ENCODE peak calls at places on chromosomes 12 and 14, in ten cellular contexts. One of them, this sample, is unnamed.
A peak's percentile ranks its signal among the peaks of the same experiment; 100 is the strongest.

GRCh38 chr12:56631790-56632700 is 1.9 kb upstream of the BAZ2A start:
- DNase-seq in astrocyte of the spinal cord: peak; percentile 17
- DNase-seq in suprapubic skin: peak; percentile 86
- DNase-seq in mucosa of descending colon: peak; percentile 91
- DNase-seq in WERI-Rb-1: peak; percentile 82
- DNase-seq in AG10803: no peak
- DNase-seq in PC-3: peak; percentile 60
- DNase-seq in HFF-Myc: no peak
- DNase-seq in tibial nerve: peak; percentile 48
- DNase-seq in brain microvascular endothelial cell: peak; percentile 18
- DNase-seq in this sample: peak; percentile 85

GRCh38 chr12:125685885-125686284 is 620.6 kb downstream of the AACS start:
- DNase-seq in astrocyte of the spinal cord: no peak
- DNase-seq in suprapubic skin: no peak
- DNase-seq in mucosa of descending colon: no peak
- DNase-seq in WERI-Rb-1: no peak
- DNase-seq in AG10803: no peak
- DNase-seq in PC-3: no peak
- DNase-seq in HFF-Myc: no peak
- DNase-seq in tibial nerve: no peak
- DNase-seq in brain microvascular endothelial cell: no peak
- DNase-seq in this sample: no peak

GRCh38 chr12:84727964-84728363 is 184.6 kb downstream of the SLC6A15 start:
- DNase-seq in astrocyte of the spinal cord: peak; percentile 10
- DNase-seq in suprapubic skin: no peak
- DNase-seq in mucosa of descending colon: no peak
- DNase-seq in WERI-Rb-1: no peak
- DNase-seq in AG10803: no peak
- DNase-seq in PC-3: peak; percentile 34
- DNase-seq in HFF-Myc: no peak
- DNase-seq in tibial nerve: no peak
- DNase-seq in brain microvascular endothelial cell: peak; percentile 14
- DNase-seq in this sample: no peak

GRCh38 chr14:102096569-102097188 is 9.8 kb upstream of the HSP90AA1 start:
- DNase-seq in astrocyte of the spinal cord: peak; percentile 68
- DNase-seq in suprapubic skin: peak; percentile 93
- DNase-seq in mucosa of descending colon: peak; percentile 75
- DNase-seq in WERI-Rb-1: peak; percentile 81
- DNase-seq in AG10803: peak; percentile 71
- DNase-seq in PC-3: peak; percentile 85
- DNase-seq in HFF-Myc: peak; percentile 56
- DNase-seq in tibial nerve: peak; percentile 85
- DNase-seq in brain microvascular endothelial cell: peak; percentile 70
- DNase-seq in this sample: peak; percentile 94

GRCh38 chr12:42538203-42538602 is 51.3 kb downstream of the PRICKLE1 start:
- DNase-seq in astrocyte of the spinal cord: no peak
- DNase-seq in suprapubic skin: no peak
- DNase-seq in mucosa of descending colon: no peak
- DNase-seq in WERI-Rb-1: no peak
- DNase-seq in AG10803: no peak
- DNase-seq in PC-3: no peak
- DNase-seq in HFF-Myc: no peak
- DNase-seq in tibial nerve: no peak
- DNase-seq in brain microvascular endothelial cell: no peak
- DNase-seq in this sample: no peak

GRCh38 chr12:68038650-68039049 is 49.4 kb downstream of the IFNG-AS1 start:
- DNase-seq in astrocyte of the spinal cord: no peak
- DNase-seq in suprapubic skin: no peak
- DNase-seq in mucosa of descending colon: no peak
- DNase-seq in WERI-Rb-1: no peak
- DNase-seq in AG10803: no peak
- DNase-seq in PC-3: no peak
- DNase-seq in HFF-Myc: no peak
- DNase-seq in tibial nerve: no peak
- DNase-seq in brain microvascular endothelial cell: no peak
- DNase-seq in this sample: no peak

GRCh38 chr12:11840350-11840749 is 190.9 kb downstream of the ETV6 start:
- DNase-seq in astrocyte of the spinal cord: no peak
- DNase-seq in suprapubic skin: no peak
- DNase-seq in mucosa of descending colon: no peak
- DNase-seq in WERI-Rb-1: no peak
- DNase-seq in AG10803: no peak
- DNase-seq in PC-3: no peak
- DNase-seq in HFF-Myc: no peak
- DNase-seq in tibial nerve: no peak
- DNase-seq in brain microvascular endothelial cell: no peak
- DNase-seq in this sample: no peak

GRCh38 chr12:28963554-28963953 is 185.5 kb upstream of the FAR2 start:
- DNase-seq in astrocyte of the spinal cord: peak; percentile 34
- DNase-seq in suprapubic skin: no peak
- DNase-seq in mucosa of descending colon: no peak
- DNase-seq in WERI-Rb-1: no peak
- DNase-seq in AG10803: peak; percentile 53
- DNase-seq in PC-3: peak; percentile 95
- DNase-seq in HFF-Myc: no peak
- DNase-seq in tibial nerve: no peak
- DNase-seq in brain microvascular endothelial cell: no peak
- DNase-seq in this sample: no peak

GRCh38 chr14:90536092-90536491 is 139.3 kb downstream of the CALM1 start:
- DNase-seq in astrocyte of the spinal cord: no peak
- DNase-seq in suprapubic skin: no peak
- DNase-seq in mucosa of descending colon: peak; percentile 41
- DNase-seq in WERI-Rb-1: peak; percentile 57
- DNase-seq in AG10803: no peak
- DNase-seq in PC-3: no peak
- DNase-seq in HFF-Myc: no peak
- DNase-seq in tibial nerve: no peak
- DNase-seq in brain microvascular endothelial cell: no peak
- DNase-seq in this sample: no peak

GRCh38 chr14:54814076-54814475 is 88.5 kb downstream of the GCH1 start:
- DNase-seq in astrocyte of the spinal cord: no peak
- DNase-seq in suprapubic skin: no peak
- DNase-seq in mucosa of descending colon: no peak
- DNase-seq in WERI-Rb-1: peak; percentile 54
- DNase-seq in AG10803: no peak
- DNase-seq in PC-3: peak; percentile 53
- DNase-seq in HFF-Myc: no peak
- DNase-seq in tibial nerve: no peak
- DNase-seq in brain microvascular endothelial cell: no peak
- DNase-seq in this sample: no peak

GRCh38 chr12:22271036-22271435 is 63.5 kb downstream of the ST8SIA1 start:
- DNase-seq in astrocyte of the spinal cord: peak; percentile 93
- DNase-seq in suprapubic skin: no peak
- DNase-seq in mucosa of descending colon: no peak
- DNase-seq in WERI-Rb-1: no peak
- DNase-seq in AG10803: peak; percentile 95
- DNase-seq in PC-3: peak; percentile 44
- DNase-seq in HFF-Myc: peak; percentile 36
- DNase-seq in tibial nerve: no peak
- DNase-seq in brain microvascular endothelial cell: peak; percentile 63
- DNase-seq in this sample: no peak

GRCh38 chr12:76878045-76878898 is 547 bp downstream of the CSRP2 start:
- DNase-seq in astrocyte of the spinal cord: peak; percentile 30
- DNase-seq in suprapubic skin: no peak
- DNase-seq in mucosa of descending colon: no peak
- DNase-seq in WERI-Rb-1: peak; percentile 57
- DNase-seq in AG10803: no peak
- DNase-seq in PC-3: peak; percentile 30
- DNase-seq in HFF-Myc: no peak
- DNase-seq in tibial nerve: no peak
- DNase-seq in brain microvascular endothelial cell: no peak
- DNase-seq in this sample: no peak

GRCh38 chr14:20811994-20812393 is 9.3 kb upstream of the RNASE1 start:
- DNase-seq in astrocyte of the spinal cord: no peak
- DNase-seq in suprapubic skin: no peak
- DNase-seq in mucosa of descending colon: no peak
- DNase-seq in WERI-Rb-1: no peak
- DNase-seq in AG10803: no peak
- DNase-seq in PC-3: no peak
- DNase-seq in HFF-Myc: no peak
- DNase-seq in tibial nerve: no peak
- DNase-seq in brain microvascular endothelial cell: no peak
- DNase-seq in this sample: no peak

GRCh38 chr14:104673481-104673880 is 15.9 kb upstream of the INF2 start:
- DNase-seq in astrocyte of the spinal cord: no peak
- DNase-seq in suprapubic skin: no peak
- DNase-seq in mucosa of descending colon: no peak
- DNase-seq in WERI-Rb-1: no peak
- DNase-seq in AG10803: no peak
- DNase-seq in PC-3: no peak
- DNase-seq in HFF-Myc: no peak
- DNase-seq in tibial nerve: no peak
- DNase-seq in brain microvascular endothelial cell: no peak
- DNase-seq in this sample: peak; percentile 41

GRCh38 chr12:28782812-28783211 is 366.3 kb upstream of the FAR2 start:
- DNase-seq in astrocyte of the spinal cord: no peak
- DNase-seq in suprapubic skin: no peak
- DNase-seq in mucosa of descending colon: no peak
- DNase-seq in WERI-Rb-1: no peak
- DNase-seq in AG10803: no peak
- DNase-seq in PC-3: no peak
- DNase-seq in HFF-Myc: no peak
- DNase-seq in tibial nerve: no peak
- DNase-seq in brain microvascular endothelial cell: no peak
- DNase-seq in this sample: no peak

GRCh38 chr12:28993720-28994119 is 155.4 kb upstream of the FAR2 start:
- DNase-seq in astrocyte of the spinal cord: no peak
- DNase-seq in suprapubic skin: no peak
- DNase-seq in mucosa of descending colon: no peak
- DNase-seq in WERI-Rb-1: no peak
- DNase-seq in AG10803: no peak
- DNase-seq in PC-3: no peak
- DNase-seq in HFF-Myc: no peak
- DNase-seq in tibial nerve: no peak
- DNase-seq in brain microvascular endothelial cell: no peak
- DNase-seq in this sample: no peak

GRCh38 chr12:51798507-51798906 is 50.0 kb downstream of the FIGNL2 start:
- DNase-seq in astrocyte of the spinal cord: no peak
- DNase-seq in suprapubic skin: no peak
- DNase-seq in mucosa of descending colon: no peak
- DNase-seq in WERI-Rb-1: no peak
- DNase-seq in AG10803: peak; percentile 15
- DNase-seq in PC-3: peak; percentile 30
- DNase-seq in HFF-Myc: no peak
- DNase-seq in tibial nerve: no peak
- DNase-seq in brain microvascular endothelial cell: no peak
- DNase-seq in this sample: no peak

GRCh38 chr14:95327558-95328374 is 8.1 kb upstream of the CLMN start:
- DNase-seq in astrocyte of the spinal cord: no peak
- DNase-seq in suprapubic skin: no peak
- DNase-seq in mucosa of descending colon: no peak
- DNase-seq in WERI-Rb-1: no peak
- DNase-seq in AG10803: no peak
- DNase-seq in PC-3: no peak
- DNase-seq in HFF-Myc: no peak
- DNase-seq in tibial nerve: no peak
- DNase-seq in brain microvascular endothelial cell: no peak
- DNase-seq in this sample: peak; percentile 64
- H3K4me3 ChIP-seq in astrocyte of the spinal cord: no peak overlapping the region
- H3K4me3 ChIP-seq in suprapubic skin: no peak overlapping the region
- H3K4me3 ChIP-seq in mucosa of descending colon: no peak overlapping the region
- H3K4me3 ChIP-seq in WERI-Rb-1: no peak overlapping the region
- H3K4me3 ChIP-seq in AG10803: no peak overlapping the region
- H3K4me3 ChIP-seq in PC-3: no peak overlapping the region
- H3K4me3 ChIP-seq in HFF-Myc: no peak overlapping the region
- H3K4me3 ChIP-seq in tibial nerve: no peak overlapping the region
- H3K4me3 ChIP-seq in brain microvascular endothelial cell: no peak overlapping the region
- H3K4me3 ChIP-seq in this sample: no peak overlapping the region

GRCh38 chr12:53997324-53998173 is 2.4 kb upstream of the HOXC9 start:
- DNase-seq in astrocyte of the spinal cord: no peak
- DNase-seq in suprapubic skin: no peak
- DNase-seq in mucosa of descending colon: peak; percentile 22
- DNase-seq in WERI-Rb-1: peak; percentile 83
- DNase-seq in AG10803: peak; percentile 17
- DNase-seq in PC-3: no peak
- DNase-seq in HFF-Myc: no peak
- DNase-seq in tibial nerve: no peak
- DNase-seq in brain microvascular endothelial cell: no peak
- DNase-seq in this sample: no peak
- H3K4me3 ChIP-seq in astrocyte of the spinal cord: no peak overlapping the region
- H3K4me3 ChIP-seq in suprapubic skin: peak overlapping the region; percentile 67
- H3K4me3 ChIP-seq in mucosa of descending colon: no peak overlapping the region
- H3K4me3 ChIP-seq in WERI-Rb-1: peak overlapping the region; percentile 86
- H3K4me3 ChIP-seq in AG10803: peak overlapping the region; percentile 98
- H3K4me3 ChIP-seq in PC-3: peak overlapping the region; percentile 43
- H3K4me3 ChIP-seq in HFF-Myc: no peak overlapping the region
- H3K4me3 ChIP-seq in tibial nerve: peak overlapping the region; percentile 1
- H3K4me3 ChIP-seq in brain microvascular endothelial cell: no peak overlapping the region
- H3K4me3 ChIP-seq in this sample: peak overlapping the region; percentile 20

GRCh38 chr14:100065942-100066574 is 836 bp downstream of the EVL start:
- DNase-seq in astrocyte of the spinal cord: no peak
- DNase-seq in suprapubic skin: no peak
- DNase-seq in mucosa of descending colon: peak; percentile 70
- DNase-seq in WERI-Rb-1: no peak
- DNase-seq in AG10803: no peak
- DNase-seq in PC-3: no peak
- DNase-seq in HFF-Myc: no peak
- DNase-seq in tibial nerve: no peak
- DNase-seq in brain microvascular endothelial cell: no peak
- DNase-seq in this sample: no peak

GRCh38 chr14:100067481-100067880 is 2.3 kb downstream of the EVL start:
- DNase-seq in astrocyte of the spinal cord: no peak
- DNase-seq in suprapubic skin: no peak
- DNase-seq in mucosa of descending colon: no peak
- DNase-seq in WERI-Rb-1: no peak
- DNase-seq in AG10803: no peak
- DNase-seq in PC-3: no peak
- DNase-seq in HFF-Myc: no peak
- DNase-seq in tibial nerve: no peak
- DNase-seq in brain microvascular endothelial cell: no peak
- DNase-seq in this sample: no peak

GRCh38 chr14:100066984-100067383 is 1.8 kb downstream of the EVL start:
- DNase-seq in astrocyte of the spinal cord: no peak
- DNase-seq in suprapubic skin: no peak
- DNase-seq in mucosa of descending colon: no peak
- DNase-seq in WERI-Rb-1: no peak
- DNase-seq in AG10803: no peak
- DNase-seq in PC-3: no peak
- DNase-seq in HFF-Myc: no peak
- DNase-seq in tibial nerve: no peak
- DNase-seq in brain microvascular endothelial cell: no peak
- DNase-seq in this sample: no peak

GRCh38 chr14:100063314-100063941 is 1.8 kb upstream of the EVL start:
- DNase-seq in astrocyte of the spinal cord: no peak
- DNase-seq in suprapubic skin: no peak
- DNase-seq in mucosa of descending colon: no peak
- DNase-seq in WERI-Rb-1: no peak
- DNase-seq in AG10803: no peak
- DNase-seq in PC-3: no peak
- DNase-seq in HFF-Myc: no peak
- DNase-seq in tibial nerve: no peak
- DNase-seq in brain microvascular endothelial cell: no peak
- DNase-seq in this sample: no peak

GRCh38 chr14:100065161-100065871 is at the start of gene EVL:
- DNase-seq in astrocyte of the spinal cord: no peak
- DNase-seq in suprapubic skin: no peak
- DNase-seq in mucosa of descending colon: peak; percentile 89
- DNase-seq in WERI-Rb-1: no peak
- DNase-seq in AG10803: no peak
- DNase-seq in PC-3: no peak
- DNase-seq in HFF-Myc: no peak
- DNase-seq in tibial nerve: no peak
- DNase-seq in brain microvascular endothelial cell: no peak
- DNase-seq in this sample: no peak
- H3K4me3 ChIP-seq in astrocyte of the spinal cord: no peak within 1 kb of the TSS
- H3K4me3 ChIP-seq in suprapubic skin: peak within 1 kb of the TSS; percentile 16
- H3K4me3 ChIP-seq in mucosa of descending colon: peak within 1 kb of the TSS; percentile 9
- H3K4me3 ChIP-seq in WERI-Rb-1: no peak within 1 kb of the TSS
- H3K4me3 ChIP-seq in AG10803: no peak within 1 kb of the TSS
- H3K4me3 ChIP-seq in PC-3: no peak within 1 kb of the TSS
- H3K4me3 ChIP-seq in HFF-Myc: no peak within 1 kb of the TSS
- H3K4me3 ChIP-seq in tibial nerve: no peak within 1 kb of the TSS
- H3K4me3 ChIP-seq in brain microvascular endothelial cell: no peak within 1 kb of the TSS
- H3K4me3 ChIP-seq in this sample: peak within 1 kb of the TSS; percentile 37

GRCh38 chr12:113149361-113150150 is at the start of gene CFAP73:
- DNase-seq in astrocyte of the spinal cord: peak; percentile 85
- DNase-seq in suprapubic skin: no peak
- DNase-seq in mucosa of descending colon: peak; percentile 71
- DNase-seq in WERI-Rb-1: peak; percentile 82
- DNase-seq in AG10803: peak; percentile 84
- DNase-seq in PC-3: peak; percentile 56
- DNase-seq in HFF-Myc: peak; percentile 72
- DNase-seq in tibial nerve: no peak
- DNase-seq in brain microvascular endothelial cell: peak; percentile 83
- DNase-seq in this sample: no peak
- H3K4me3 ChIP-seq in astrocyte of the spinal cord: no peak within 1 kb of the TSS
- H3K4me3 ChIP-seq in suprapubic skin: no peak within 1 kb of the TSS
- H3K4me3 ChIP-seq in mucosa of descending colon: no peak within 1 kb of the TSS
- H3K4me3 ChIP-seq in WERI-Rb-1: no peak within 1 kb of the TSS
- H3K4me3 ChIP-seq in AG10803: peak within 1 kb of the TSS; percentile 35
- H3K4me3 ChIP-seq in PC-3: no peak within 1 kb of the TSS
- H3K4me3 ChIP-seq in HFF-Myc: no peak within 1 kb of the TSS
- H3K4me3 ChIP-seq in tibial nerve: no peak within 1 kb of the TSS
- H3K4me3 ChIP-seq in brain microvascular endothelial cell: peak within 1 kb of the TSS; percentile 31
- H3K4me3 ChIP-seq in this sample: no peak within 1 kb of the TSS